ENCODE peak calls at places on chromosomes 7 and 10, in ten cellular contexts. One of them, this sample, is unnamed.

GRCh38 chr10:133276435-133277201 is at the start of gene ADAM8:
- DNase-seq in CD8-positive, alpha-beta T cell: peak
- DNase-seq in GM12878: no peak
- DNase-seq in tibial nerve: no peak
- DNase-seq in astrocyte: no peak
- DNase-seq in AG10803: no peak
- DNase-seq in omental fat pad: no peak
- DNase-seq in heart left ventricle: peak
- DNase-seq in GM12865: peak
- DNase-seq in thoracic aorta: no peak
- DNase-seq in this sample: no peak

GRCh38 chr10:22849077-22849810 is 78.6 kb upstream of the ARMC3 start:
- DNase-seq in CD8-positive, alpha-beta T cell: no peak
- DNase-seq in GM12878: no peak
- DNase-seq in tibial nerve: peak
- DNase-seq in astrocyte: peak
- DNase-seq in AG10803: peak
- DNase-seq in omental fat pad: no peak
- DNase-seq in heart left ventricle: peak
- DNase-seq in GM12865: no peak
- DNase-seq in thoracic aorta: peak
- DNase-seq in this sample: no peak

GRCh38 chr7:154688952-154689351 is 314.0 kb downstream of the PAXIP1 start:
- DNase-seq in CD8-positive, alpha-beta T cell: no peak
- DNase-seq in GM12878: no peak
- DNase-seq in tibial nerve: no peak
- DNase-seq in astrocyte: no peak
- DNase-seq in AG10803: no peak
- DNase-seq in omental fat pad: no peak
- DNase-seq in heart left ventricle: no peak
- DNase-seq in GM12865: no peak
- DNase-seq in thoracic aorta: no peak
- DNase-seq in this sample: no peak

GRCh38 chr7:23955145-23955544 is 245.1 kb downstream of the STK31 start:
- DNase-seq in CD8-positive, alpha-beta T cell: no peak
- DNase-seq in GM12878: no peak
- DNase-seq in tibial nerve: no peak
- DNase-seq in astrocyte: peak
- DNase-seq in AG10803: peak
- DNase-seq in omental fat pad: no peak
- DNase-seq in heart left ventricle: no peak
- DNase-seq in GM12865: peak
- DNase-seq in thoracic aorta: no peak
- DNase-seq in this sample: no peak

GRCh38 chr7:78326870-78327269 is 528.3 kb downstream of the PHTF2 start:
- DNase-seq in CD8-positive, alpha-beta T cell: no peak
- DNase-seq in GM12878: no peak
- DNase-seq in tibial nerve: no peak
- DNase-seq in astrocyte: peak
- DNase-seq in AG10803: peak
- DNase-seq in omental fat pad: no peak
- DNase-seq in heart left ventricle: peak
- DNase-seq in GM12865: no peak
- DNase-seq in thoracic aorta: no peak
- DNase-seq in this sample: no peak

GRCh38 chr7:103573479-103574058 is 127.6 kb upstream of the SLC26A5 start:
- DNase-seq in CD8-positive, alpha-beta T cell: no peak
- DNase-seq in GM12878: no peak
- DNase-seq in tibial nerve: no peak
- DNase-seq in astrocyte: peak
- DNase-seq in AG10803: peak
- DNase-seq in omental fat pad: no peak
- DNase-seq in heart left ventricle: no peak
- DNase-seq in GM12865: peak
- DNase-seq in thoracic aorta: no peak
- DNase-seq in this sample: no peak

GRCh38 chr7:87475359-87476178 is at the start of gene ABCB4:
- DNase-seq in CD8-positive, alpha-beta T cell: no peak
- DNase-seq in GM12878: no peak
- DNase-seq in tibial nerve: no peak
- DNase-seq in astrocyte: no peak
- DNase-seq in AG10803: no peak
- DNase-seq in omental fat pad: no peak
- DNase-seq in heart left ventricle: peak
- DNase-seq in GM12865: peak
- DNase-seq in thoracic aorta: no peak
- DNase-seq in this sample: no peak

GRCh38 chr10:91528080-91528479 is 104.8 kb downstream of the PPP1R3C start:
- DNase-seq in CD8-positive, alpha-beta T cell: no peak
- DNase-seq in GM12878: no peak
- DNase-seq in tibial nerve: no peak
- DNase-seq in astrocyte: no peak
- DNase-seq in AG10803: peak
- DNase-seq in omental fat pad: no peak
- DNase-seq in heart left ventricle: no peak
- DNase-seq in GM12865: no peak
- DNase-seq in thoracic aorta: no peak
- DNase-seq in this sample: peak

GRCh38 chr7:104807676-104808075 is 206.3 kb upstream of the KMT2E start:
- DNase-seq in CD8-positive, alpha-beta T cell: no peak
- DNase-seq in GM12878: no peak
- DNase-seq in tibial nerve: no peak
- DNase-seq in astrocyte: no peak
- DNase-seq in AG10803: no peak
- DNase-seq in omental fat pad: no peak
- DNase-seq in heart left ventricle: no peak
- DNase-seq in GM12865: no peak
- DNase-seq in thoracic aorta: no peak
- DNase-seq in this sample: no peak

GRCh38 chr10:124270940-124271339 is 147.8 kb downstream of the OAT start:
- DNase-seq in CD8-positive, alpha-beta T cell: no peak
- DNase-seq in GM12878: no peak
- DNase-seq in tibial nerve: no peak
- DNase-seq in astrocyte: no peak
- DNase-seq in AG10803: no peak
- DNase-seq in omental fat pad: no peak
- DNase-seq in heart left ventricle: no peak
- DNase-seq in GM12865: no peak
- DNase-seq in thoracic aorta: no peak
- DNase-seq in this sample: no peak

GRCh38 chr7:90726623-90727022 is 130.5 kb downstream of the CDK14 start:
- DNase-seq in CD8-positive, alpha-beta T cell: no peak
- DNase-seq in GM12878: no peak
- DNase-seq in tibial nerve: no peak
- DNase-seq in astrocyte: peak
- DNase-seq in AG10803: peak
- DNase-seq in omental fat pad: no peak
- DNase-seq in heart left ventricle: no peak
- DNase-seq in GM12865: no peak
- DNase-seq in thoracic aorta: no peak
- DNase-seq in this sample: no peak

GRCh38 chr10:93745411-93746065 is 12.2 kb upstream of the LGI1 start:
- DNase-seq in CD8-positive, alpha-beta T cell: no peak
- DNase-seq in GM12878: no peak
- DNase-seq in tibial nerve: no peak
- DNase-seq in astrocyte: no peak
- DNase-seq in AG10803: peak
- DNase-seq in omental fat pad: no peak
- DNase-seq in heart left ventricle: no peak
- DNase-seq in GM12865: peak
- DNase-seq in thoracic aorta: no peak
- DNase-seq in this sample: no peak
- TF ChIP-seq CTCF in CD8-positive, alpha-beta T cell: no peak
- TF ChIP-seq CTCF in GM12878: no peak
- TF ChIP-seq CTCF in tibial nerve: peak
- TF ChIP-seq CTCF in astrocyte: peak
- TF ChIP-seq CTCF in AG10803: peak
- TF ChIP-seq CTCF in omental fat pad: no peak
- TF ChIP-seq CTCF in heart left ventricle: no peak
- TF ChIP-seq CTCF in GM12865: peak
- TF ChIP-seq CTCF in thoracic aorta: no peak
- TF ChIP-seq CTCF in this sample: peak

DNA sequence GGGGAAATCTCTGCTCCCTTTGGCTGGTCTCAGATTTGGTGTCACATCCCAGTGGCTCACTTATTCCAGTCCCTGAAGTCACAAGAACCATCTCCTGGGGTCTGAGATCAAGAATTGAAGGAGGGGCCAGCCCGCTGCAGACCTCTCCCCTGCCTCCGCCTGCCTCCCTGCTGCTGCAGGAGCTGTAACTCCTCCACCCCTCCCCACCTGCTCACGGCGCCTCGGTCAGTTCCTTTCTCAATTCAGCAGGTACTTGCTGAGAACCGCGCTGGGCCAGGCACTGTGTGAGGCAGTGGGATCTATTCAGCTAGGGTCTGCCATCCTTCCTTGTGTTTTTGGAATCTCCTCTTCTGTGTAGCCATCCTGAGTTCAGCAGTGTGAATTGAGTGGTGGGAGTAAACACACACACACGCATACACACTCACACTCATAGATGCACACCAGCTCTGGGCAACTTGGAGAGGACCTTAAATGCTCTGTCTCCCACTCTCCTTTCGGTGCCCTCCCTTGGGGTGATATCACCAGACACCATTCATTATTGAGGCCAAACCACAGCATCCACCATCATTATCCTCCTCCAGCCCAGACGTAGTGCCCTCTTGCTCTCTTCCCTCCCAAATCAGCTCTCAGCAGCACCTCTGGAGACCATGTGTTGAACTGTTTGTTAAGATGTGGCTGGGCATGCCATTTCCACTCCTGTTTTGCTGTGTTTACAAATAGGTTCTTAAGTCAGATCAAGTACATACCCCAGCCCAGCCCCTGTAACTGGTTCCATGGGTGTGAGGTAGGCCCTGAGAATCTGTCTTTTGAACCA is 22.0 kb upstream of the ANKRD2 start:
- DNase-seq in CD8-positive, alpha-beta T cell: no peak
- DNase-seq in GM12878: no peak
- DNase-seq in tibial nerve: no peak
- DNase-seq in astrocyte: no peak
- DNase-seq in AG10803: no peak
- DNase-seq in omental fat pad: no peak
- DNase-seq in heart left ventricle: no peak
- DNase-seq in GM12865: no peak
- DNase-seq in thoracic aorta: no peak
- DNase-seq in this sample: no peak
- TF ChIP-seq CTCF in CD8-positive, alpha-beta T cell: no peak
- TF ChIP-seq CTCF in GM12878: no peak
- TF ChIP-seq CTCF in tibial nerve: no peak
- TF ChIP-seq CTCF in astrocyte: no peak
- TF ChIP-seq CTCF in AG10803: no peak
- TF ChIP-seq CTCF in omental fat pad: no peak
- TF ChIP-seq CTCF in heart left ventricle: no peak
- TF ChIP-seq CTCF in GM12865: no peak
- TF ChIP-seq CTCF in thoracic aorta: no peak
- TF ChIP-seq CTCF in this sample: no peak

GRCh38 chr7:145845345-145845744 is 271.3 kb upstream of the CNTNAP2 start:
- DNase-seq in CD8-positive, alpha-beta T cell: no peak
- DNase-seq in GM12878: no peak
- DNase-seq in tibial nerve: no peak
- DNase-seq in astrocyte: no peak
- DNase-seq in AG10803: no peak
- DNase-seq in omental fat pad: no peak
- DNase-seq in heart left ventricle: no peak
- DNase-seq in GM12865: no peak
- DNase-seq in thoracic aorta: no peak
- DNase-seq in this sample: no peak

GRCh38 chr7:145850636-145851035 is 266.0 kb upstream of the CNTNAP2 start:
- DNase-seq in CD8-positive, alpha-beta T cell: no peak
- DNase-seq in GM12878: no peak
- DNase-seq in tibial nerve: no peak
- DNase-seq in astrocyte: no peak
- DNase-seq in AG10803: no peak
- DNase-seq in omental fat pad: no peak
- DNase-seq in heart left ventricle: no peak
- DNase-seq in GM12865: no peak
- DNase-seq in thoracic aorta: no peak
- DNase-seq in this sample: no peak

DNA sequence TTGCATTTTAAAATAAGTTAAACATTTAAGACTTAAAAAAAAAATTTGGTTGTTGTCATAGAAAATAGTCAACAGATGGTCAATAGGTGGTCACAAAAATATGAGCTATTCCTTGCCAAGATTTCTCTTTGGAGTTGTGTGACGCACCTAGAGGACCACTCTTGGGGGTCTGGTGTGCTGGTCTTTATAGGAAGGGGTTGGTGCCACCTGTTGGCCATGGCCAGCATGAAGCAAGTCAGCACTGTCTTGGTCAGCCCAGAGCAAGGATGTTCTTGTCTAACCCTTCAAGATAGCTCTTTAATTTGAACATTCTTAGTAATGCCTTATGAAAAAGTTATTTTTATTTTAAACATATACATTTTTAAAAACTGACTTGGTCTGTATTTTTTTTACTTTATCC is 267.9 kb upstream of the CNTNAP2 start:
- DNase-seq in CD8-positive, alpha-beta T cell: no peak
- DNase-seq in GM12878: no peak
- DNase-seq in tibial nerve: no peak
- DNase-seq in astrocyte: no peak
- DNase-seq in AG10803: no peak
- DNase-seq in omental fat pad: no peak
- DNase-seq in heart left ventricle: no peak
- DNase-seq in GM12865: no peak
- DNase-seq in thoracic aorta: no peak
- DNase-seq in this sample: no peak
- TF ChIP-seq CTCF in CD8-positive, alpha-beta T cell: no peak
- TF ChIP-seq CTCF in GM12878: peak
- TF ChIP-seq CTCF in tibial nerve: no peak
- TF ChIP-seq CTCF in astrocyte: no peak
- TF ChIP-seq CTCF in AG10803: no peak
- TF ChIP-seq CTCF in omental fat pad: no peak
- TF ChIP-seq CTCF in heart left ventricle: no peak
- TF ChIP-seq CTCF in GM12865: no peak
- TF ChIP-seq CTCF in thoracic aorta: no peak
- TF ChIP-seq CTCF in this sample: peak

DNA sequence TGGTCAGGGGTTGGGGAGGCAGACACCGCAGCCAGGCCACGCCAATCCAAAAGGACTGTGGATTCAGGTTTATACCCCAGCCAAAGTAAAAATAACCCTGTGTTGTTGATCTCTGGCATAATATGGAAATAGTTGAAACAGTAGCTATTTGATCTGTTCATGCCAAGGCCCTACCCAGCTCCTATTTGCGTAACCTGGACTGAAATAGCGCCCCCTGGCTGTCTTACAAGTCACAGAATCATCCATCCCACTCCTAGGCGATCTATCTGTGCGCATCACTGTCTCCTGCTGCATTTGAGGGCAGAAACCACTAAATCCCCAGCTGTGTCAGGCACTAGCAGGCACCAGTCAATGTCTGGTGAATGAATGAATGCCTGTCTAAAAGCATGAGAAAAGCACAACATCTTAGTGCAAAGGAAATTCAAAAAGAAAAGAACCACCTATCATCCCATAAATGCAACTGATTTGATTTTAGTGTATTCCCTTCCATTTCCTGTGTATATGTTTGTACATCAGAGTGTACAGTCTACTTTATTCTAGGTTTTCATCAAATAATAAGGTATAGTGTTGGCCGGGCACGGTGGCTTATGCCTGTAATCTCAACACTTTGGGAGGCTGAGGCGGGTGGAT is 160.0 kb downstream of the SLIT1 start:
- DNase-seq in CD8-positive, alpha-beta T cell: peak
- DNase-seq in GM12878: peak
- DNase-seq in tibial nerve: no peak
- DNase-seq in astrocyte: peak
- DNase-seq in AG10803: peak
- DNase-seq in omental fat pad: no peak
- DNase-seq in heart left ventricle: peak
- DNase-seq in GM12865: peak
- DNase-seq in thoracic aorta: no peak
- DNase-seq in this sample: no peak
- TF ChIP-seq CTCF in CD8-positive, alpha-beta T cell: peak
- TF ChIP-seq CTCF in GM12878: peak
- TF ChIP-seq CTCF in tibial nerve: peak
- TF ChIP-seq CTCF in astrocyte: peak
- TF ChIP-seq CTCF in AG10803: peak
- TF ChIP-seq CTCF in omental fat pad: no peak
- TF ChIP-seq CTCF in heart left ventricle: peak
- TF ChIP-seq CTCF in GM12865: peak
- TF ChIP-seq CTCF in thoracic aorta: peak
- TF ChIP-seq CTCF in this sample: peak

This sample was measured in osteocyte.